ENCODE peak calls at places on chromosomes 5 and 9, in seven cellular contexts. One of them, this sample, is unnamed.

GRCh38 chr5:154778534-154778933 is 23.4 kb downstream of the LARP1 start:
- DNase-seq in stimulated activated CD4-positive, alpha-beta T cell treated with anti-CD3 and anti-CD28 coated beads, Interleukin-4, amount 100 ng/mL, for 1 hour: no peak
- DNase-seq in A549: no peak
- DNase-seq in HFF-Myc: no peak
- DNase-seq in heart right ventricle: peak; percentile 26
- DNase-seq in EL: peak; percentile 31
- DNase-seq in SK-N-SH: no peak
- DNase-seq in this sample: no peak

GRCh38 chr5:180791611-180792213 is 10.9 kb downstream of the MGAT1 start:
- DNase-seq in stimulated activated CD4-positive, alpha-beta T cell treated with anti-CD3 and anti-CD28 coated beads, Interleukin-4, amount 100 ng/mL, for 1 hour: no peak
- DNase-seq in A549: no peak
- DNase-seq in HFF-Myc: no peak
- DNase-seq in heart right ventricle: no peak
- DNase-seq in EL: no peak
- DNase-seq in SK-N-SH: no peak
- DNase-seq in this sample: no peak

GRCh38 chr9:123642291-123643278 is 286.6 kb downstream of the CRB2 start:
- DNase-seq in stimulated activated CD4-positive, alpha-beta T cell treated with anti-CD3 and anti-CD28 coated beads, Interleukin-4, amount 100 ng/mL, for 1 hour: no peak
- DNase-seq in A549: no peak
- DNase-seq in HFF-Myc: no peak
- DNase-seq in heart right ventricle: peak; percentile 58
- DNase-seq in EL: no peak
- DNase-seq in SK-N-SH: peak; percentile 59
- DNase-seq in this sample: peak; percentile 36

GRCh38 chr9:98698856-98699255 is 9.9 kb downstream of the GABBR2 start:
- DNase-seq in stimulated activated CD4-positive, alpha-beta T cell treated with anti-CD3 and anti-CD28 coated beads, Interleukin-4, amount 100 ng/mL, for 1 hour: no peak
- DNase-seq in A549: no peak
- DNase-seq in HFF-Myc: no peak
- DNase-seq in heart right ventricle: no peak
- DNase-seq in EL: no peak
- DNase-seq in SK-N-SH: no peak
- DNase-seq in this sample: no peak

GRCh38 chr5:64144429-64145215 is 21.0 kb upstream of the RNF180 start:
- DNase-seq in stimulated activated CD4-positive, alpha-beta T cell treated with anti-CD3 and anti-CD28 coated beads, Interleukin-4, amount 100 ng/mL, for 1 hour: no peak
- DNase-seq in A549: no peak
- DNase-seq in HFF-Myc: no peak
- DNase-seq in heart right ventricle: no peak
- DNase-seq in EL: peak; percentile 13
- DNase-seq in SK-N-SH: no peak
- DNase-seq in this sample: no peak

GRCh38 chr5:109016300-109016699 is 268.6 kb downstream of the FER start:
- DNase-seq in stimulated activated CD4-positive, alpha-beta T cell treated with anti-CD3 and anti-CD28 coated beads, Interleukin-4, amount 100 ng/mL, for 1 hour: no peak
- DNase-seq in A549: no peak
- DNase-seq in HFF-Myc: no peak
- DNase-seq in heart right ventricle: no peak
- DNase-seq in EL: no peak
- DNase-seq in SK-N-SH: no peak
- DNase-seq in this sample: no peak

GRCh38 chr5:54515634-54516033 is 1.9 kb upstream of the SNX18 start:
- DNase-seq in stimulated activated CD4-positive, alpha-beta T cell treated with anti-CD3 and anti-CD28 coated beads, Interleukin-4, amount 100 ng/mL, for 1 hour: no peak
- DNase-seq in A549: no peak
- DNase-seq in HFF-Myc: no peak
- DNase-seq in heart right ventricle: no peak
- DNase-seq in EL: no peak
- DNase-seq in SK-N-SH: no peak
- DNase-seq in this sample: no peak

GRCh38 chr5:151628112-151628823 is 37.1 kb upstream of the FAT2 start:
- DNase-seq in stimulated activated CD4-positive, alpha-beta T cell treated with anti-CD3 and anti-CD28 coated beads, Interleukin-4, amount 100 ng/mL, for 1 hour: no peak
- DNase-seq in A549: no peak
- DNase-seq in HFF-Myc: no peak
- DNase-seq in heart right ventricle: no peak
- DNase-seq in EL: peak; percentile 55
- DNase-seq in SK-N-SH: no peak
- DNase-seq in this sample: no peak

GRCh38 chr9:136773386-136774044 is 9.2 kb upstream of the LCN15 start:
- DNase-seq in stimulated activated CD4-positive, alpha-beta T cell treated with anti-CD3 and anti-CD28 coated beads, Interleukin-4, amount 100 ng/mL, for 1 hour: peak; percentile 21
- DNase-seq in A549: peak; percentile 41
- DNase-seq in HFF-Myc: no peak
- DNase-seq in heart right ventricle: no peak
- DNase-seq in EL: peak; percentile 26
- DNase-seq in SK-N-SH: peak; percentile 76
- DNase-seq in this sample: no peak

This sample was measured in left ventricle myocardium inferior.